ENCODE peak calls at places on chromosomes 6 and 20, in five cellular contexts. H is Karpas-422, D is posterior cingulate gyrus, L is BE2C, S is left cardiac atrium. U is an unnamed sample.

GRCh38 chr20:40489886-40490285 is 199.2 kb downstream of the MAFB start:
- DNase-seq in S (no peak), L (no peak), H (no peak), D (no peak), U (peak; percentile 74)

GRCh38 chr20:44495802-44496481 is 20.3 kb downstream of the TTPAL start:
- DNase-seq in D (no peak), H (no peak), S (no peak), L (no peak), U (no peak)

GRCh38 chr20:46893877-46894578 is 615 bp upstream of the EYA2 start:
- DNase-seq in H (no peak), S (no peak), D (no peak), L (no peak), U (no peak)

GRCh38 chr6:87918461-87918941 is 129.1 kb upstream of the SPACA1 start:
- DNase-seq in L (no peak), H (peak; percentile 71), D (no peak), S (no peak), U (peak; percentile 19)

GRCh38 chr6:148671085-148671484 is 75.7 kb upstream of the UST start:
- DNase-seq in D (no peak), L (no peak), S (no peak), H (no peak), U (no peak)

GRCh38 chr6:102641426-102641825 is 1247.9 kb downstream of the GRIK2 start:
- DNase-seq in H (no peak), L (no peak), D (no peak), S (no peak), U (no peak)

GRCh38 chr6:126886106-126886505 is 232.4 kb upstream of the RSPO3 start:
- DNase-seq in L (no peak), H (no peak), D (no peak), S (no peak), U (no peak)

GRCh38 chr6:44310241-44310640 is 2.9 kb downstream of the AARS2 start:
- DNase-seq in S (no peak), L (no peak), H (no peak), D (no peak), U (no peak)

GRCh38 chr6:137303436-137303835 is 84.3 kb upstream of the IFNGR1 start:
- DNase-seq in L (no peak), H (no peak), D (no peak), S (no peak), U (no peak)

GRCh38 chr6:125835221-125835744 is 44.5 kb downstream of the NCOA7 start:
- DNase-seq in S (peak; percentile 42), L (peak; percentile 54), D (no peak), H (no peak), U (no peak)

GRCh38 chr6:81962198-81962597 is 209.7 kb upstream of the TENT5A start:
- DNase-seq in D (no peak), L (no peak), S (no peak), H (no peak), U (no peak)

GRCh38 chr20:3728354-3728753 is 4.1 kb upstream of the HSPA12B start:
- DNase-seq in H (no peak), L (no peak), D (no peak), S (no peak), U (no peak)

GRCh38 chr6:71965404-71965803 is 79.1 kb downstream of the RIMS1 start:
- DNase-seq in H (peak; percentile 53), L (peak; percentile 11), D (peak; percentile 20), S (no peak), U (no peak)

GRCh38 chr6:160519603-160520042 is 144.5 kb downstream of the LPA start:
- DNase-seq in H (peak; percentile 69), L (no peak), S (no peak), D (no peak), U (no peak)

GRCh38 chr6:14108571-14109410 is 8.8 kb upstream of the CD83 start:
- DNase-seq in D (no peak), S (no peak), L (no peak), H (peak; percentile 53), U (peak; percentile 20)

GRCh38 chr6:169473663-169474062 is 220.0 kb upstream of the THBS2 start:
- DNase-seq in L (no peak), S (no peak), H (no peak), D (no peak), U (no peak)

GRCh38 chr6:7108196-7108963 is 619 bp downstream of the RREB1 start:
- DNase-seq in L (peak; percentile 47), S (peak; percentile 76), D (no peak), H (peak; percentile 61), U (peak; percentile 42)

GRCh38 chr6:24307881-24308280 is 50.0 kb downstream of the DCDC2 start:
- DNase-seq in S (no peak), H (no peak), D (no peak), L (no peak), U (no peak)

GRCh38 chr6:149233056-149233715 is 84.3 kb upstream of the TAB2 start:
- DNase-seq in L (no peak), S (no peak), H (no peak), D (no peak), U (peak; percentile 43)

GRCh38 chr6:44542401-44543116 is 155.1 kb downstream of the CDC5L start:
- DNase-seq in S (no peak), H (no peak), L (no peak), D (peak; percentile 19), U (peak; percentile 36)

GRCh38 chr6:113464959-113465358 is 392.2 kb upstream of the MARCKS start:
- DNase-seq in L (no peak), D (no peak), H (no peak), S (no peak), U (peak; percentile 32)

GRCh38 chr6:11714116-11714797 is 64.3 kb downstream of the ADTRP start:
- DNase-seq in H (no peak), S (no peak), L (no peak), D (no peak), U (no peak)

GRCh38 chr6:56806368-56806767 is 148.5 kb upstream of the BEND6 start:
- DNase-seq in S (no peak), L (no peak), D (no peak), H (no peak), U (peak; percentile 64)

GRCh38 chr6:299050-299980 is 7.0 kb downstream of the DUSP22 start:
- DNase-seq in H (no peak), D (no peak), L (no peak), S (no peak), U (no peak)

GRCh38 chr6:18395851-18396187 is 8.7 kb downstream of the RNF144B start:
- DNase-seq in S (no peak), L (no peak), H (no peak), D (no peak), U (no peak)

GRCh38 chr20:37627060-37627766 is 66.6 kb upstream of the CTNNBL1 start:
- DNase-seq in H (peak; percentile 86), S (peak; percentile 64), D (no peak), L (no peak), U (peak; percentile 80)

GRCh38 chr6:33312361-33313104 is 1.3 kb downstream of the TAPBP start:
- DNase-seq in H (peak; percentile 89), S (peak; percentile 74), D (peak; percentile 50), L (no peak), U (peak; percentile 49)

GRCh38 chr6:144580771-144581170 is 295.6 kb downstream of the UTRN start:
- DNase-seq in L (no peak), D (no peak), S (no peak), H (no peak), U (no peak)

GRCh38 chr6:49556429-49556837 is 6.0 kb downstream of the C6orf141 start:
- DNase-seq in D (no peak), H (no peak), S (no peak), L (no peak), U (no peak)

GRCh38 chr20:8535403-8536003 is 403.4 kb downstream of the PLCB1 start:
- DNase-seq in D (no peak), H (peak; percentile 49), S (no peak), L (peak; percentile 39), U (peak; percentile 53)

GRCh38 chr6:43966806-43967575 is 160.3 kb downstream of the MRPL14 start:
- DNase-seq in S (no peak), D (no peak), H (no peak), L (no peak), U (no peak)

GRCh38 chr6:31645325-31645724 is 7.1 kb downstream of the BAG6 start:
- DNase-seq in D (no peak), L (no peak), H (no peak), S (no peak), U (no peak)

GRCh38 chr6:108689279-108690161 is 128.8 kb downstream of the FOXO3 start:
- DNase-seq in D (no peak), S (peak; percentile 87), H (peak; percentile 22), L (no peak), U (no peak)

GRCh38 chr20:2179233-2179580 is 77.6 kb downstream of the STK35 start:
- DNase-seq in D (no peak), S (no peak), L (no peak), H (no peak), U (no peak)

GRCh38 chr6:135419162-135419561 is 78.4 kb downstream of the AHI1 start:
- DNase-seq in H (no peak), L (no peak), D (no peak), S (no peak), U (no peak)

GRCh38 chr20:19806806-19807691 is 49.0 kb downstream of the RIN2 start:
- DNase-seq in S (no peak), H (no peak), D (no peak), L (no peak), U (peak; percentile 71)

GRCh38 chr6:168029459-168030217 is 32.2 kb downstream of the KIF25 start:
- DNase-seq in S (no peak), H (no peak), L (no peak), D (no peak), U (no peak)

GRCh38 chr20:50191566-50192363 is 1.1 kb downstream of the CEBPB start:
- DNase-seq in L (peak; percentile 77), H (peak; percentile 86), D (no peak), S (peak; percentile 58), U (peak; percentile 95)

GRCh38 chr20:62352402-62353288 is 14.5 kb downstream of the LAMA5 start:
- DNase-seq in L (peak; percentile 84), D (peak; percentile 68), S (peak; percentile 87), H (no peak), U (no peak)